ENCODE peak calls at places on chromosomes 5 and 9, in nine cellular contexts. H is A549, W is activated B cell treated with CpG ODN at 0.5 μM for 24 hours, X is GM12865, A is choroid plexus epithelial cell, Q is mammary epithelial cell, R is epithelial cell of esophagus, E is AG04450, L is GM13977. F is an unnamed sample.

GRCh38 chr5:65032250-65032649 is 263.5 kb downstream of the CWC27 start:
- DNase-seq in H (no peak), W (no peak), X (no peak), A (peak), Q (no peak), R (peak), E (peak), L (no peak), F (no peak)

GRCh38 chr9:123111977-123112869 is 78.8 kb downstream of the GPR21 start:
- DNase-seq in H (no peak), W (no peak), X (peak), A (peak), Q (no peak), R (peak), E (no peak), L (no peak), F (peak)

GRCh38 chr5:172939045-172939444 is 20.2 kb upstream of the RPL26L1 start:
- DNase-seq in H (no peak), W (no peak), X (no peak), A (peak), Q (no peak), R (peak), E (no peak), L (no peak), F (peak)

GRCh38 chr5:103587185-103587748 is 24.7 kb upstream of the NUDT12 start:
- DNase-seq in H (no peak), W (no peak), X (no peak), A (peak), Q (peak), R (peak), E (no peak), L (no peak), F (no peak)

GRCh38 chr9:122029898-122030297 is 63.2 kb downstream of the TTLL11 start:
- DNase-seq in H (peak), W (no peak), X (no peak), A (no peak), Q (no peak), R (peak), E (no peak), L (no peak), F (no peak)

GRCh38 chr5:71586052-71586940 is 844 bp upstream of the MCCC2 start:
- DNase-seq in H (no peak), W (no peak), X (peak), A (peak), Q (peak), R (no peak), E (no peak), L (peak), F (peak)

GRCh38 chr9:137064027-137064879 is 6.1 kb downstream of the SAPCD2 start:
- DNase-seq in H (no peak), W (peak), X (peak), A (peak), Q (no peak), R (peak), E (no peak), L (peak), F (peak)

GRCh38 chr5:56327810-56328209 is 94.7 kb upstream of the ANKRD55 start:
- DNase-seq in H (no peak), W (no peak), X (peak), A (no peak), Q (no peak), R (no peak), E (no peak), L (peak), F (peak)

GRCh38 chr5:79243224-79243623 is 7.3 kb downstream of the JMY start:
- DNase-seq in H (no peak), W (no peak), X (no peak), A (no peak), Q (no peak), R (no peak), E (no peak), L (no peak), F (no peak)

GRCh38 chr5:79237735-79238560 is 2.0 kb downstream of the JMY start:
- DNase-seq in H (no peak), W (no peak), X (no peak), A (peak), Q (no peak), R (no peak), E (no peak), L (peak), F (no peak)

GRCh38 chr5:79242242-79243039 is 6.5 kb downstream of the JMY start:
- DNase-seq in H (no peak), W (no peak), X (no peak), A (no peak), Q (no peak), R (no peak), E (no peak), L (no peak), F (no peak)

GRCh38 chr5:79241535-79241979 is 5.6 kb downstream of the JMY start:
- DNase-seq in H (no peak), W (no peak), X (no peak), A (peak), Q (no peak), R (no peak), E (no peak), L (no peak), F (no peak)

DNA sequence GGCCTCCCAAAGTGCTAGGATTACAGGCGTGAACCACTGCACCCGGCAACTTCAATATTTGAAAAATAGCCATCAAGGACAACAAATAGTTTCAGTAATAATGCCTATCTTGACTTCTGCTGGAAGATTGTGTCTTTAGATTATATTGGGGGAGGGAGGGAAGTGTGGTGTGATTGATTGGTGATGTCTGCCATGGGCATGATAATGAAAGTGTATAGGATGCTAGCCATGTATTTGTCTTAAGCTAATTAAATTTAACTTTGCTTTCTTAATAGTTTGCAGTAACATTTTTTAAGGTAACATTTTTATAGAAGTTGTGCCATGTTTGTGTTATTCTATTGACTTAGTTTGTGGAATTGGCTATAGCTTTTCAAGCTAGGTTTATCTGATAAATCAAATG is 4.6 kb downstream of the JMY start:
- DNase-seq in H (no peak), W (no peak), X (no peak), A (no peak), Q (no peak), R (no peak), E (no peak), L (no peak), F (no peak)
- TF ChIP-seq CTCF in H (no peak), W (no peak), X (no peak), A (no peak), Q (no peak), R (no peak), E (no peak), L (no peak), F (no peak)

GRCh38 chr5:7434937-7435336 is 39.0 kb downstream of the ADCY2 start:
- DNase-seq in H (no peak), W (no peak), X (no peak), A (no peak), Q (no peak), R (no peak), E (no peak), L (no peak), F (no peak)
- TF ChIP-seq CTCF in H (no peak), W (no peak), X (no peak), A (no peak), Q (no peak), R (no peak), E (no peak), L (no peak), F (no peak)

GRCh38 chr5:169095410-169095772 is 205.5 kb downstream of the SLIT3 start:
- DNase-seq in H (no peak), W (no peak), X (no peak), A (no peak), Q (no peak), R (no peak), E (no peak), L (no peak), F (no peak)

GRCh38 chr5:169098331-169099121 is 202.4 kb downstream of the SLIT3 start:
- DNase-seq in H (no peak), W (no peak), X (no peak), A (no peak), Q (no peak), R (no peak), E (no peak), L (no peak), F (no peak)

GRCh38 chr5:169097897-169098296 is 203.0 kb downstream of the SLIT3 start:
- DNase-seq in H (no peak), W (no peak), X (no peak), A (no peak), Q (no peak), R (no peak), E (no peak), L (no peak), F (no peak)

GRCh38 chr5:169095976-169096375 is 205.0 kb downstream of the SLIT3 start:
- DNase-seq in H (no peak), W (no peak), X (no peak), A (no peak), Q (no peak), R (no peak), E (no peak), L (no peak), F (no peak)

DNA sequence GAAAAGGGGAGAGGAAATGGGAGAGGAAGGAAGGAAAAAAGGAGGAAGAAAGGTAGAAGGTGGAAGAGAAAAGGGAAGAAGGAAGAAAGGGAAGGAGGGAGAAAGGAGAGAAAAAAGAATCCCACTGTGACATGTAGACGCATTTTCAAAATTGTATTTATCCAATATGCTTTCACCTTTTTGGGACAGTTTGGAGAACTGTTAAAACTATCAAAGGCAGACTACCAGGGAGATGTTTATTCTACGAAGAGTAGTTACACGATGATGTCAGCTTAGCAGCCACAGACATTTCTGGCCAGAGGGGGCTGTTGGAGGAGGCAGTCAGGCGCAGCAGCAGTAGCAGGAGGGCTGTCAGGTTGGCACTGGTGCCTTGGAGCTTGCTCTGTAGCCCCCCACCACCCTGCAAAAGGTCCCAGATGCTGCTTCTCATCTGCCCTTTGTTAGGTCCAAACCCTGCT is 203.5 kb downstream of the SLIT3 start:
- DNase-seq in H (no peak), W (no peak), X (no peak), A (no peak), Q (no peak), R (no peak), E (no peak), L (no peak), F (no peak)
- TF ChIP-seq CTCF in H (no peak), W (no peak), X (no peak), A (no peak), Q (no peak), R (no peak), E (no peak), L (no peak), F (no peak)

DNA sequence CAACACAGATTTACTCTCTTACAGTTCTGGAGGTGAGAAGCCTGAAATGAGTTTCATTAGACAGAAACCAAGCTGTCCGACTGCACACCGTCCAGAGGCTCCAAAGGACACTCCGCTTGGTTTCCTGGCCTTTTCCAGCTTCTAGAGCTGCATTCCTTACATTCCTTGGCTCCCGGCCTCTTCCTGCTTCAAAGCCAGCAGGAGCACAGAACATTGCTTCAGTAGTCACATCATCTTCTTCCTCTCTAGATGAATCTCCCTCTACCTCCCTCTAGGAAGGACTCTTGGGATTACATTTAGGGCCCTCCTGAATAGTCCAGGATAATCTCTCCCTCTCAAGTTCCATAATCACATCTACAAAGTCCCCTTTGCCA is 213.3 kb downstream of the CDK5RAP2 start:
- DNase-seq in H (peak), W (no peak), X (no peak), A (peak), Q (peak), R (peak), E (peak), L (no peak), F (no peak)
- TF ChIP-seq CTCF in H (peak), W (no peak), X (no peak), A (peak), Q (peak), R (peak), E (peak), L (no peak), F (no peak)

GRCh38 chr9:124500028-124500795 is 7.0 kb downstream of the NR5A1 start:
- DNase-seq in H (no peak), W (no peak), X (no peak), A (no peak), Q (no peak), R (no peak), E (no peak), L (no peak), F (no peak)
- TF ChIP-seq CTCF in H (no peak), W (no peak), X (no peak), A (no peak), Q (no peak), R (no peak), E (no peak), L (no peak), F (no peak)

GRCh38 chr5:130126748-130127147 is 222.5 kb downstream of the CHSY3 start:
- DNase-seq in H (no peak), W (no peak), X (no peak), A (peak), Q (no peak), R (no peak), E (no peak), L (no peak), F (no peak)
- TF ChIP-seq CTCF in H (no peak), W (no peak), X (no peak), A (no peak), Q (no peak), R (no peak), E (no peak), L (no peak), F (no peak)

DNA sequence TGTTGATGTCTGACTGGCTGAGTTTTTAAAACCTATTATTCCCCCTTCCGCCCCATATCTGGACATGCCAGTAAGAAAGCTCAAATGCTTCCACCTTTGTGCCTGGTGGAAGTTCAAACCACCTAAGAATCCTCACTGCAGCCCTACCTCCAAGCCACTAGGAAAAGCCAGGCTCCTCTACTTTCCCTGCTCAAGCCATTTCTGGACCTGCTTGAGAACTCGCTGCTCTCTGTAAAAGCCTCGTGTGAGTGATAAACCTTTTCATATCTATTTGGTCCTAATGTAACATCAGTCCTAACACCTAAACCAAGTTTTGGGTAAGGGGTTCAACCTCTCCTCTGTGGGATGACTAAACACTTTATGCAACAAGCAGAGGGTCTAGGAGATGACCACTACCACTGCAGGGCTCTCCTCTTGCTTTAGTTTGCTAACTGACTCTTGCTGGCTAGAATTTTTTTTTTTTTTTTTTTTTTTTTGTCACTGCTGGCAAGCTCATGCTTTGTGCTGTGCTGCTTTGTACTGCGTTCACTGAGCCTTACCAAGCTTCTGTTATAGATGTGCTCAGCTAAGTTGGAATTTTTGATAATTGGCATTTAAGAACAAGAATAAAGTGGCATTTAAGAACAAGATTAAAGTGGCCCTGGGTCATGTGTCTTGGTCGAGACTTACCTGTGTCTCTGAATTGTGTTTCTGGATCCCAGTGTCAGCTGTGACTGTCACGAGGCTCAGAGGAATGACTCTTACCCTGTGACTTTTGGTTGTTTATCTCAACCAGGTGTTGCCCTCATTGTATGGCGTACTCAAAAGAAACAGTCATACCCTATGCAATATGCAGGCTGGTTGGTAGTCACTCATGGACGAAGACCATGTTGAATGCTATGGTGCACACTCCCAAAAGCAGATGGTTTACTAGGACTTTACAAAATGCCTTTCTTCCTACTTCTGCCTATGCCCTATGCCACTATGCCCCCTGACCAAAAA is 19.5 kb downstream of the TRIM32 start:
- DNase-seq in H (no peak), W (no peak), X (no peak), A (no peak), Q (no peak), R (no peak), E (no peak), L (no peak), F (no peak)
- TF ChIP-seq CTCF in H (no peak), W (no peak), X (no peak), A (no peak), Q (no peak), R (no peak), E (no peak), L (no peak), F (no peak)

F was measured in activated CD8-positive, alpha-beta T cell treated with anti-CD3 and anti-CD28 coated beads for 36 hours.